ENCODE peak calls at places on chromosomes 5 and 9, in seven cellular contexts. S is heart left ventricle, Z is spleen, A is SK-N-SH, W is fibroblast of lung, F is astrocyte of the spinal cord, G is brain microvascular endothelial cell. V is an unnamed sample.

GRCh38 chr5:160930361-160930760 is 78.3 kb upstream of the ATP10B start:
- DNase-seq in S (no peak), Z (no peak), A (no peak), W (peak), F (no peak), G (no peak), V (no peak)

GRCh38 chr9:8338249-8338721 is 538.7 kb upstream of the DMAC1 start:
- DNase-seq in S (no peak), Z (no peak), A (no peak), W (peak), F (peak), G (no peak), V (no peak)

GRCh38 chr5:76720988-76721569 is 5.2 kb downstream of the F2R start:
- DNase-seq in S (no peak), Z (no peak), A (no peak), W (no peak), F (no peak), G (no peak), V (no peak)

GRCh38 chr9:108784128-108784490 is 71.7 kb downstream of the ACTL7B start:
- DNase-seq in S (no peak), Z (no peak), A (no peak), W (peak), F (no peak), G (no peak), V (no peak)

GRCh38 chr9:35538361-35539234 is 48.7 kb downstream of the RUSC2 start:
- DNase-seq in S (peak), Z (peak), A (peak), W (peak), F (peak), G (peak), V (no peak)

GRCh38 chr9:25716220-25716872 is 38.1 kb upstream of the TUSC1 start:
- DNase-seq in S (no peak), Z (peak), A (peak), W (peak), F (peak), G (peak), V (no peak)

GRCh38 chr5:10566556-10567068 is 2.7 kb downstream of the ANKRD33B start:
- DNase-seq in S (no peak), Z (no peak), A (no peak), W (no peak), F (no peak), G (no peak), V (no peak)

GRCh38 chr9:75378036-75378435 is 289.7 kb downstream of the OSTF1 start:
- DNase-seq in S (peak), Z (no peak), A (no peak), W (peak), F (peak), G (peak), V (no peak)

GRCh38 chr5:154968953-154969352 is 28.1 kb downstream of the MRPL22 start:
- DNase-seq in S (no peak), Z (no peak), A (no peak), W (no peak), F (no peak), G (no peak), V (no peak)

GRCh38 chr5:148381906-148382305 is 1.9 kb upstream of the FBXO38 start:
- DNase-seq in S (no peak), Z (no peak), A (no peak), W (peak), F (no peak), G (no peak), V (no peak)

GRCh38 chr5:151772029-151772867 is 494 bp downstream of the G3BP1 start:
- DNase-seq in S (peak), Z (no peak), A (peak), W (peak), F (peak), G (no peak), V (no peak)

GRCh38 chr5:93163010-93163663 is 417.9 kb downstream of the NR2F1-AS1 start:
- DNase-seq in S (no peak), Z (no peak), A (no peak), W (peak), F (peak), G (peak), V (no peak)

GRCh38 chr9:88587182-88587581 is 52.2 kb downstream of the NXNL2 start:
- DNase-seq in S (no peak), Z (no peak), A (no peak), W (no peak), F (no peak), G (no peak), V (no peak)

DNA sequence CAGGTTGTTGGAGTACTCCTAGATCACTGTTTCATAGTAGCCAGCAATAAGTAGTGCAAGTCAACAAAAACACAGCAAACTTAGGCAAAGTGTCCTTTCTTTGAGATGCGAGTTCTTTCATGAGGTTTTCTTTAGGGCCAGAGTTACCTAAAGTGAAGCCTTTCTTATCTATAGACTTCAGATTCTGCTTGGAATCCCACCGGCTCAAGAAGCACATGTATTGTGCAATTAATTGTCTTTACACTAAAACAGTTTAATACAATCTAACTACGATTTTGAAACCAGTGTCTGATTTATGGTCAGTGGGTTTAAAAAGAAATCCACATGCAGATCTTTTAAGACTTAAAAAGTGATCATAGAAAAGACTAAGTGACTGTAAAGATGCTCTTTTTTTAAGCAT is 3.6 kb downstream of the PURA start:
- DNase-seq in S (no peak), Z (no peak), A (no peak), W (no peak), F (no peak), G (no peak), V (no peak)
- H3K4me3 ChIP-seq in S (no peak), Z (no peak), A (peak), W (no peak), F (no peak), G (no peak), V (no peak)

GRCh38 chr9:31908891-31909480 is 475.5 kb upstream of the ACO1 start:
- DNase-seq in S (no peak), Z (no peak), A (no peak), W (no peak), F (no peak), G (no peak), V (no peak)

GRCh38 chr9:31908158-31908890 is 476.1 kb upstream of the ACO1 start:
- DNase-seq in S (no peak), Z (no peak), A (no peak), W (no peak), F (peak), G (no peak), V (no peak)
- H3K4me3 ChIP-seq in S (no peak), Z (no peak), A (no peak), W (no peak), F (no peak), G (no peak), V (no peak)

GRCh38 chr9:98989036-98990000 is 45.6 kb downstream of the COL15A1 start:
- DNase-seq in S (peak), Z (no peak), A (no peak), W (peak), F (peak), G (peak), V (peak)
- H3K4me3 ChIP-seq in S (no peak), Z (no peak), A (no peak), W (no peak), F (no peak), G (peak), V (no peak)

GRCh38 chr5:112706446-112707016 is 31.2 kb upstream of the APC start:
- DNase-seq in S (no peak), Z (no peak), A (no peak), W (no peak), F (no peak), G (no peak), V (no peak)
- H3K4me3 ChIP-seq in S (peak), Z (no peak), A (no peak), W (no peak), F (no peak), G (no peak), V (no peak)

GRCh38 chr5:68964679-68965078 is 129.1 kb upstream of the SLC30A5 start:
- DNase-seq in S (no peak), Z (no peak), A (no peak), W (no peak), F (no peak), G (no peak), V (no peak)

GRCh38 chr5:68960469-68960868 is 133.3 kb upstream of the SLC30A5 start:
- DNase-seq in S (no peak), Z (no peak), A (no peak), W (no peak), F (no peak), G (no peak), V (no peak)

GRCh38 chr5:68960961-68961360 is 132.9 kb upstream of the SLC30A5 start:
- DNase-seq in S (no peak), Z (no peak), A (no peak), W (no peak), F (no peak), G (no peak), V (no peak)

GRCh38 chr5:68961762-68962161 is 132.1 kb upstream of the SLC30A5 start:
- DNase-seq in S (no peak), Z (no peak), A (no peak), W (no peak), F (no peak), G (no peak), V (no peak)

GRCh38 chr5:68962632-68963484 is 131.0 kb upstream of the SLC30A5 start:
- DNase-seq in S (peak), Z (no peak), A (peak), W (peak), F (peak), G (peak), V (no peak)
- H3K4me3 ChIP-seq in S (no peak), Z (no peak), A (peak), W (no peak), F (no peak), G (no peak), V (peak)

GRCh38 chr5:177593511-177593910 is 1.5 kb downstream of the TMED9 start:
- DNase-seq in S (no peak), Z (peak), A (no peak), W (no peak), F (no peak), G (no peak), V (no peak)
- H3K4me3 ChIP-seq in S (peak), Z (no peak), A (peak), W (peak), F (no peak), G (peak), V (peak)

DNA sequence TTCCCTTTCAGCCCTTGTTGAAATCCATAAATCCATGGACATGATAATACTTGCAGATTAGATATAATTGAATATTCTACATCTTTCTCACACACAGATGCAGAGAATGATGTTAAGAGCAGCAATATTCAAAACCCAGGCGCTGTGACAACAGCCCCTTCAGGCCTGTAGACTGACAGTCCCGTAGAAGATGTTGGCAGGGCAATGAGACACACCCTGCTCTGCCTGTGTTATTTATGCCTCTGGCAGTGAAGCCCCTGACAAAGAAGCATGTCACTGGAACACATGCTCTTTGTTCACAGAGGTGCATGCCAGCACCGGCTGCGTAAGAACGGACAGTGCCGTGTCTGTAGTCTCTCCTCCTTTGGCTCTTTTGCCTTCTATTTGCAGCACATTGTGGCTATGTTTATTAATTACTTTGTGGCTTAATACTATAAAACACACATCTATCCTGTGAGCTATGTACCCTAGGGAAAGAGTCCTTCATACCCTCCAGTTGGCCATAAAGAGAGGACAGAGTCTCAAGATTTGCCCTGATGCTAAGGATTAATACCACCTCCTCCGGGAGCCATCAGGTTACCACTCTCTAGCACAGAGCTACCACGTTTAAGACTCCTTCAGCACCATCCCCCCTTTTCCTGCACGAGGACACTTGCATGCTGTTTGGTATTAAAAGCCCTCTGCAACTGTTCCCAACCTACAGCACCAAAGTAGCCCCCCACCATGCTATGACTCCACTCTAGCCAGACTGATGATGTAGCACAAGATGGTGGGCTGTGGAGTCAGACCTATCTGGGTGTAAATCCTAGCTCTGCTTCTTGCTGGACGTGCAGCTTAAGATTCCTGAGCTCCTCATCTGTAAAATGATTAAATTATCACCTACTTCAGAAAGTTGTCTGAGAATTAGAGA is 2.0 kb upstream of the ANP32B start:
- DNase-seq in S (peak), Z (no peak), A (peak), W (no peak), F (no peak), G (no peak), V (no peak)
- H3K4me3 ChIP-seq in S (no peak), Z (no peak), A (no peak), W (no peak), F (no peak), G (no peak), V (no peak)

GRCh38 chr9:72362680-72363139 is 2.3 kb downstream of the ZFAND5 start:
- DNase-seq in S (peak), Z (peak), A (peak), W (peak), F (peak), G (peak), V (peak)

GRCh38 chr9:72363226-72363625 is 1.8 kb downstream of the ZFAND5 start:
- DNase-seq in S (no peak), Z (no peak), A (no peak), W (no peak), F (no peak), G (no peak), V (no peak)

GRCh38 chr9:72362118-72362531 is 2.9 kb downstream of the ZFAND5 start:
- DNase-seq in S (no peak), Z (no peak), A (no peak), W (peak), F (peak), G (no peak), V (no peak)

GRCh38 chr9:72363908-72364678 is 915 bp downstream of the ZFAND5 start:
- DNase-seq in S (peak), Z (peak), A (peak), W (peak), F (peak), G (no peak), V (no peak)

DNA sequence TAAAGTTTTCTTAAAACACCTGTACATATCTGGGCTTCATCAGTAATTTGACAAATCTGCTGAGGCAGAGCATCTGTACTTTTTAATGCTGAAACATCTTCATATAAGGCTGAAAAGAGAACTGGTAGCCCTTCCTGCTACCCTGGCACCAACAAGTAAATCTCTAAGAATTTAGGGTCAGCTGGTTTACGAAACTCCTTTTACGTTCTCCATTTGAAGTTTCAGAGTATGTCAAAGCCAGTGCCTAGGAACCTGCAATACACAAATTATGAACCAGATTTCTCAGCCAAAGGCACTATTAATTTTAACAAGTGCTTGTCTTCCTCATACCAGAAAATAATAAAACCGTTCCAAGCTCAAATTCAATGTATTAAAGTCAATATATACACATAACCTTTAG is 3.8 kb downstream of the ZFAND5 start:
- DNase-seq in S (no peak), Z (no peak), A (no peak), W (no peak), F (no peak), G (no peak), V (no peak)
- H3K4me3 ChIP-seq in S (peak), Z (no peak), A (peak), W (peak), F (peak), G (peak), V (peak)